ENCODE peak calls at places on chromosomes 3 and 15, in four cellular contexts. D is psoas muscle, Q is kidney epithelial cell, T is foreskin fibroblast. Y is an unnamed sample.

GRCh38 chr3:166243511-166243910 is 406.3 kb upstream of the BCHE start:
- DNase-seq in D (no peak), Q (no peak), T (no peak), Y (no peak)

GRCh38 chr3:66778749-66779148 is 219.4 kb upstream of the KBTBD8 start:
- DNase-seq in D (no peak), Q (no peak), T (no peak), Y (no peak)

GRCh38 chr3:64741344-64741743 is 53.5 kb upstream of the ADAMTS9 start:
- DNase-seq in D (peak), Q (no peak), T (peak), Y (peak)

GRCh38 chr3:171770689-171771620 is 39.3 kb downstream of the PLD1 start:
- DNase-seq in D (no peak), Q (peak), T (peak), Y (peak)

GRCh38 chr3:158105710-158106438 is at the start of gene SHOX2:
- DNase-seq in D (peak), Q (no peak), T (peak), Y (peak)

GRCh38 chr3:43023066-43023465 is 44.0 kb downstream of the GASK1A start:
- DNase-seq in D (no peak), Q (no peak), T (no peak), Y (no peak)

GRCh38 chr3:150261418-150261817 is 146.7 kb upstream of the TSC22D2 start:
- DNase-seq in D (no peak), Q (no peak), T (no peak), Y (no peak)

GRCh38 chr15:54150255-54150654 is 172.0 kb downstream of the UNC13C start:
- DNase-seq in D (no peak), Q (peak), T (no peak), Y (peak)

GRCh38 chr3:122942937-122943827 is 84.4 kb downstream of the SEMA5B start:
- DNase-seq in D (peak), Q (no peak), T (peak), Y (peak)

GRCh38 chr3:57852896-57853295 is 96.8 kb downstream of the SLMAP start:
- DNase-seq in D (no peak), Q (no peak), T (peak), Y (peak)

GRCh38 chr15:56794150-56794922 is 61.0 kb upstream of the ZNF280D start:
- DNase-seq in D (no peak), Q (no peak), T (peak), Y (peak)

GRCh38 chr15:52348056-52348745 is 52.6 kb upstream of the MYO5C start:
- DNase-seq in D (no peak), Q (no peak), T (peak), Y (peak)

GRCh38 chr3:69085543-69086132 is 901 bp downstream of the ARL6IP5 start:
- DNase-seq in D (peak), Q (no peak), T (peak), Y (peak)
- TF ChIP-seq CTCF in D (no peak), Q (no peak), T (no peak), Y (no peak)

GRCh38 chr15:70257047-70257446 is 159.3 kb upstream of the TLE3 start:
- DNase-seq in D (no peak), Q (no peak), T (no peak), Y (no peak)

GRCh38 chr15:70259030-70259424 is 161.3 kb upstream of the TLE3 start:
- DNase-seq in D (no peak), Q (no peak), T (peak), Y (peak)

GRCh38 chr15:70257573-70258220 is 160.0 kb upstream of the TLE3 start:
- DNase-seq in D (no peak), Q (no peak), T (no peak), Y (no peak)

GRCh38 chr15:70259640-70260066 is 161.9 kb upstream of the TLE3 start:
- DNase-seq in D (no peak), Q (no peak), T (no peak), Y (no peak)

GRCh38 chr15:70258369-70259029 is 160.8 kb upstream of the TLE3 start:
- DNase-seq in D (no peak), Q (no peak), T (no peak), Y (peak)
- H3K4me3 ChIP-seq in D (no peak), Q (no peak), T (no peak), Y (no peak)

DNA sequence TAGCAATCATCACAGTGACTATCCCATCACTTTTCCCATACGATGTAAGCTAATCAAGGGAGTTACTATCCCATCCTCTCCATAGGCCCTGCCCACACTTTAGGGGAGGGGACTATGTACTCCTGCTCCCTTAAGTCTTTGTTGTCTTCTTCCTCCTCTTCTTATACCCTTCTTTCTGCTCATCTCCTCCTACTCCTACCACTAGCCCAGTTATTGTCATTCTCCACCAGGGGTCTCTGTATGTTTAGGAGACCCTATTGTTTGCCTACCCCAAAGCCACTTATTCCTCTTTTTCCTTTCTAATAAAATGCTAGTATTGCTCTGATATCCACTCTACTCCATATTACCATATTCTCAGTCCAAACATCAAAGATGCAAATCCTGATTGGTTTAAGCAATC is 27.8 kb downstream of the STAC start:
- DNase-seq in D (no peak), Q (no peak), T (peak), Y (peak)
- TF ChIP-seq CTCF in D (no peak), Q (no peak), T (no peak), Y (peak)

DNA sequence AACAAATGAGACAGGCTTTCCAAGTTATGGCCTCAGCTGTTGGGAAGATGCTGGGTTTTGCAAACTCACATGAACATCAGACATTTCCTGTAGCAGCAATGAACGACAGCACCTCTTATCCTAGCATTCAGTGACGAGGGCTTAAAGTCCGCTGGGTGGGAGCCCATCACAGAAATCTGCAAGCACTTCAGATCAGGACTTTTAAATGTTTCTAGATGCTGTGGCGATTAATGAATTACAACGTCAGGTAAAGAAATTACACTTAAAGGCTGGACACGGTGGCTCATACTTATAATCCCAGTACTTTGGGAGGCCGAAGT is 3.8 kb downstream of the AEN start:
- DNase-seq in D (no peak), Q (no peak), T (peak), Y (no peak)
- H3K4me3 ChIP-seq in D (no peak), Q (no peak), T (peak), Y (peak)

GRCh38 chr3:9202546-9202945 is 46.9 kb downstream of the SRGAP3 start:
- DNase-seq in D (no peak), Q (no peak), T (no peak), Y (no peak)

GRCh38 chr3:9205345-9206143 is 43.9 kb downstream of the SRGAP3 start:
- DNase-seq in D (no peak), Q (no peak), T (no peak), Y (no peak)

GRCh38 chr3:9206287-9206686 is 43.2 kb downstream of the SRGAP3 start:
- DNase-seq in D (no peak), Q (no peak), T (no peak), Y (no peak)

GRCh38 chr3:9203317-9203716 is 46.1 kb downstream of the SRGAP3 start:
- DNase-seq in D (no peak), Q (no peak), T (no peak), Y (no peak)

GRCh38 chr3:9204253-9205005 is 45.0 kb downstream of the SRGAP3 start:
- DNase-seq in D (no peak), Q (no peak), T (no peak), Y (no peak)
- TF ChIP-seq CTCF in D (no peak), Q (no peak), T (no peak), Y (no peak)

DNA sequence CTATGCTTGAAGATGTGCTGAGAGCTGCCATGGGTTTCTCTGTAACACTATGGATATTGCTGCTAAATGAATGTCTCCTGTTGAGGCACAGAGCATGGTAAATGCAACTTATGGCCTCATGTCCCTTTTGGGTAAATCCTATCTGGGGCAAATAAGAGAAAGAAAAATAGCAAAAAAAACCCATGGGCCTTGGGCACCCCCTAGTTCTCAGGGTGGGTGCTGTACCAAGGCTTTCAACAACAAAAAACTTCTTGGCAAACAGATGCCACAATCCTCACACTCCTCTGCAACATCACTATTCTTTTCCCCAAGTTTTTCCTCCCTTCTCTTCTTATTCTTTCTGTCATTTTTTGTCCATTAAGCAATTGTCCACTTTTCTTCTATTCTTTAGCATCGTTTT is 340.1 kb upstream of the ROBO2 start:
- DNase-seq in D (no peak), Q (no peak), T (no peak), Y (no peak)
- H3K4me3 ChIP-seq in D (no peak), Q (no peak), T (no peak), Y (no peak)

GRCh38 chr15:75720787-75721461 is 8.3 kb upstream of the CSPG4 start:
- DNase-seq in D (peak), Q (no peak), T (peak), Y (peak)
- TF ChIP-seq CTCF in D (peak), Q (peak), T (peak), Y (no peak)

GRCh38 chr3:190606596-190606995 is 92.7 kb downstream of the IL1RAP start:
- DNase-seq in D (no peak), Q (no peak), T (no peak), Y (no peak)
- H3K4me3 ChIP-seq in D (no peak), Q (no peak), T (no peak), Y (no peak)

DNA sequence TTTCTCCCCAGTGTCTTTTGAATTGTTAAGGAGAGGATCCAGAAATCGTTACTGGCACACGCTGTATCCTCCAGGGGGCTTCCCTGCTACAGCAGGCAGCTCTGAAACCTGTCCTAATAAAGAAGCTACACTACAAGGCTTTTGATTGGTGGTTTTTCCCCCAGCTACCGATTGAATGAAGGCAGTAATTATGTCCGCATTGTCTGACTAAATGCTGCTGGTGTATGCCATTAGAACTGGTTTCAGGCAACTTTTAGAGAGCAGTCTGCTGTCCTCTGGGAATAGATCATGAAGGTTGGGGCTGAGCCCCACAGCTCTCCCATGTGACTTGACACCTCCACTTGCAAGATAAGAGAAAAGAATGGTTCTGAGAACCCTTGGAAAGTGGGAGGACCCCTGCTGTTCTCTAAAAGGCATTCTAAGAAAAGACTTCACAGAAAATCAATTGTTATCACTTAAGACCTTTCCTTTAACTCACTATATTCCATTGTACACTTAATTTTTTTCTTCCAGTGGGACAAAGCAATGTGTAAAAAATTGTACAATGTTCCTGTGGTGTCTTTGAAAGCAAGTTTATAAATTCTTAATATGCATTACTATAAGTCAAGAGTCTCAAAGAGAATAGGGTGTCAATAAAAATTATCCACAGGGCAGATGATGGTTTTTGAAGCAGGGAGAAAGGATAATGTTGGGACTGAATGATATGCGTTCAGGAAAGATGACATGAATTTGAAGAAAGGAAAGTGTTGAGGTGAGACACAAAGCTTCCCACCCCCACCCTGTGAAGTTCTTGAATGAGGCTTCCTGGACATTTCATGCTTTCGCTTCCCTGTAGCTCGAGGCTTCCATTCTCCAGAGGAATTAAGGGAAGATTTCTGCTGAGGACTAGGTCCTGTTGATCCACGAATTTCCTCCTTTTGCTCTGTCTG is 53.0 kb upstream of the DAZL start:
- DNase-seq in D (no peak), Q (no peak), T (no peak), Y (peak)
- TF ChIP-seq CTCF in D (no peak), Q (peak), T (peak), Y (no peak)

GRCh38 chr15:64975390-64975789 is 14.3 kb downstream of the SPG21 start:
- DNase-seq in D (no peak), Q (no peak), T (peak), Y (peak)

GRCh38 chr15:64969401-64969800 is 20.3 kb downstream of the SPG21 start:
- DNase-seq in D (no peak), Q (no peak), T (no peak), Y (no peak)

GRCh38 chr15:64970696-64971095 is 19.0 kb downstream of the SPG21 start:
- DNase-seq in D (no peak), Q (no peak), T (no peak), Y (no peak)
- H3K4me3 ChIP-seq in D (no peak), Q (no peak), T (no peak), Y (no peak)

Y was measured in fibroblast of mammary gland.